ENCODE peak calls at places on chromosomes 7 and 10, in four cellular contexts. One of them, this sample, is unnamed.

GRCh38 chr7:128408709-128409434 is 910 bp downstream of the IMPDH1 start:
- DNase-seq in kidney: peak
- DNase-seq in CD8-positive, alpha-beta T cell: no peak
- DNase-seq in nucleus accumbens: no peak
- DNase-seq in this sample: no peak

GRCh38 chr10:122154733-122155366 is 116.2 kb upstream of the BTBD16 start:
- DNase-seq in kidney: no peak
- DNase-seq in CD8-positive, alpha-beta T cell: no peak
- DNase-seq in nucleus accumbens: peak
- DNase-seq in this sample: peak

GRCh38 chr7:38863609-38864291 is 45.2 kb downstream of the VPS41 start:
- DNase-seq in kidney: peak
- DNase-seq in CD8-positive, alpha-beta T cell: no peak
- DNase-seq in nucleus accumbens: peak
- DNase-seq in this sample: no peak

GRCh38 chr7:39336457-39336856 is 229.7 kb upstream of the YAE1 start:
- DNase-seq in kidney: no peak
- DNase-seq in CD8-positive, alpha-beta T cell: no peak
- DNase-seq in nucleus accumbens: no peak
- DNase-seq in this sample: no peak

GRCh38 chr7:36129048-36129534 is 24.0 kb upstream of the EEPD1 start:
- DNase-seq in kidney: peak
- DNase-seq in CD8-positive, alpha-beta T cell: no peak
- DNase-seq in nucleus accumbens: no peak
- DNase-seq in this sample: no peak

GRCh38 chr7:75624134-75624832 is 114.5 kb downstream of the HIP1 start:
- DNase-seq in kidney: peak
- DNase-seq in CD8-positive, alpha-beta T cell: no peak
- DNase-seq in nucleus accumbens: no peak
- DNase-seq in this sample: no peak

GRCh38 chr7:107025449-107026103 is 18.9 kb upstream of the PRKAR2B start:
- DNase-seq in kidney: no peak
- DNase-seq in CD8-positive, alpha-beta T cell: no peak
- DNase-seq in nucleus accumbens: no peak
- DNase-seq in this sample: no peak

GRCh38 chr7:74409571-74409970 is 44.1 kb upstream of the GTF2IRD1 start:
- DNase-seq in kidney: no peak
- DNase-seq in CD8-positive, alpha-beta T cell: no peak
- DNase-seq in nucleus accumbens: no peak
- DNase-seq in this sample: no peak

GRCh38 chr7:96329189-96329588 is 7.3 kb upstream of the SLC25A13 start:
- DNase-seq in kidney: no peak
- DNase-seq in CD8-positive, alpha-beta T cell: no peak
- DNase-seq in nucleus accumbens: no peak
- DNase-seq in this sample: no peak

GRCh38 chr10:112539340-112539739 is 92.3 kb downstream of the VTI1A start:
- DNase-seq in kidney: no peak
- DNase-seq in CD8-positive, alpha-beta T cell: no peak
- DNase-seq in nucleus accumbens: no peak
- DNase-seq in this sample: no peak

GRCh38 chr10:12476661-12477060 is 127.3 kb downstream of the CAMK1D start:
- DNase-seq in kidney: no peak
- DNase-seq in CD8-positive, alpha-beta T cell: no peak
- DNase-seq in nucleus accumbens: no peak
- DNase-seq in this sample: no peak

GRCh38 chr7:142300689-142301088 is 42.8 kb upstream of the PRSS58 start:
- DNase-seq in kidney: no peak
- DNase-seq in CD8-positive, alpha-beta T cell: no peak
- DNase-seq in nucleus accumbens: no peak
- DNase-seq in this sample: no peak

GRCh38 chr7:2247141-2247985 is 5.3 kb downstream of the NUDT1 start:
- DNase-seq in kidney: no peak
- DNase-seq in CD8-positive, alpha-beta T cell: no peak
- DNase-seq in nucleus accumbens: no peak
- DNase-seq in this sample: no peak

GRCh38 chr7:1724118-1724910 is 54.2 kb downstream of the ELFN1 start:
- DNase-seq in kidney: no peak
- DNase-seq in CD8-positive, alpha-beta T cell: no peak
- DNase-seq in nucleus accumbens: no peak
- DNase-seq in this sample: no peak

GRCh38 chr10:78757542-78757941 is 311.2 kb upstream of the ZMIZ1 start:
- DNase-seq in kidney: peak
- DNase-seq in CD8-positive, alpha-beta T cell: no peak
- DNase-seq in nucleus accumbens: no peak
- DNase-seq in this sample: no peak

GRCh38 chr7:155893176-155893575 is 80.9 kb upstream of the SHH start:
- DNase-seq in kidney: no peak
- DNase-seq in CD8-positive, alpha-beta T cell: no peak
- DNase-seq in nucleus accumbens: no peak
- DNase-seq in this sample: no peak

GRCh38 chr10:29119374-29119773 is 169.5 kb upstream of the LYZL1 start:
- DNase-seq in kidney: no peak
- DNase-seq in CD8-positive, alpha-beta T cell: no peak
- DNase-seq in nucleus accumbens: no peak
- DNase-seq in this sample: no peak

GRCh38 chr10:75101416-75102251 is 9.8 kb upstream of the SAMD8 start:
- DNase-seq in kidney: no peak
- DNase-seq in CD8-positive, alpha-beta T cell: no peak
- DNase-seq in nucleus accumbens: no peak
- DNase-seq in this sample: no peak

This sample was measured in amygdala.